ENCODE peak calls at places on chromosomes 13 and 19, in ten cellular contexts. One of them, this sample, is unnamed.

GRCh38 chr19:14480695-14481069 is 5.5 kb upstream of the PTGER1 start:
- DNase-seq in uterus: no peak
- DNase-seq in GM23248: peak; percentile 33
- DNase-seq in aorta: no peak
- DNase-seq in spleen: no peak
- DNase-seq in Panc1: no peak
- DNase-seq in astrocyte: peak; percentile 62
- DNase-seq in psoas muscle: no peak
- DNase-seq in heart left ventricle: no peak
- DNase-seq in PC-9: no peak
- DNase-seq in this sample: no peak

GRCh38 chr13:97116754-97117153 is 105.4 kb upstream of the MBNL2 start:
- DNase-seq in astrocyte: peak; percentile 74
- DNase-seq in aorta: no peak
- DNase-seq in heart left ventricle: no peak
- DNase-seq in GM23248: peak; percentile 69
- DNase-seq in uterus: no peak
- DNase-seq in psoas muscle: no peak
- DNase-seq in PC-9: peak; percentile 56
- DNase-seq in spleen: no peak
- DNase-seq in Panc1: no peak
- DNase-seq in this sample: peak; percentile 28

GRCh38 chr13:93309886-93310520 is 83.4 kb downstream of the GPC6 start:
- DNase-seq in uterus: no peak
- DNase-seq in Panc1: no peak
- DNase-seq in astrocyte: peak; percentile 84
- DNase-seq in spleen: no peak
- DNase-seq in GM23248: peak; percentile 87
- DNase-seq in psoas muscle: no peak
- DNase-seq in heart left ventricle: no peak
- DNase-seq in aorta: no peak
- DNase-seq in PC-9: no peak
- DNase-seq in this sample: no peak

GRCh38 chr13:111034811-111035210 is 80.3 kb upstream of the ARHGEF7 start:
- DNase-seq in uterus: no peak
- DNase-seq in psoas muscle: no peak
- DNase-seq in heart left ventricle: no peak
- DNase-seq in astrocyte: peak; percentile 16
- DNase-seq in aorta: no peak
- DNase-seq in GM23248: peak; percentile 62
- DNase-seq in spleen: no peak
- DNase-seq in PC-9: no peak
- DNase-seq in Panc1: no peak
- DNase-seq in this sample: no peak

GRCh38 chr19:28472843-28473242 is 740.1 kb downstream of the UQCRFS1 start:
- DNase-seq in heart left ventricle: peak; percentile 67
- DNase-seq in PC-9: no peak
- DNase-seq in psoas muscle: no peak
- DNase-seq in astrocyte: no peak
- DNase-seq in spleen: peak; percentile 76
- DNase-seq in Panc1: no peak
- DNase-seq in uterus: no peak
- DNase-seq in aorta: no peak
- DNase-seq in GM23248: peak; percentile 30
- DNase-seq in this sample: peak; percentile 13

GRCh38 chr13:42996584-42996983 is 4.5 kb upstream of the EPSTI1 start:
- DNase-seq in Panc1: peak; percentile 47
- DNase-seq in astrocyte: peak; percentile 77
- DNase-seq in heart left ventricle: no peak
- DNase-seq in PC-9: peak; percentile 93
- DNase-seq in spleen: no peak
- DNase-seq in aorta: no peak
- DNase-seq in GM23248: peak; percentile 92
- DNase-seq in uterus: no peak
- DNase-seq in psoas muscle: no peak
- DNase-seq in this sample: peak; percentile 28

GRCh38 chr13:90838561-90838960 is 508.9 kb upstream of the MIR17HG start:
- DNase-seq in psoas muscle: no peak
- DNase-seq in PC-9: peak; percentile 55
- DNase-seq in heart left ventricle: no peak
- DNase-seq in uterus: no peak
- DNase-seq in Panc1: no peak
- DNase-seq in astrocyte: no peak
- DNase-seq in GM23248: no peak
- DNase-seq in aorta: no peak
- DNase-seq in spleen: no peak
- DNase-seq in this sample: no peak

GRCh38 chr19:6773323-6773931 is 919 bp downstream of the VAV1 start:
- DNase-seq in Panc1: no peak
- DNase-seq in spleen: peak; percentile 93
- DNase-seq in aorta: peak; percentile 77
- DNase-seq in uterus: no peak
- DNase-seq in PC-9: no peak
- DNase-seq in heart left ventricle: peak; percentile 74
- DNase-seq in GM23248: no peak
- DNase-seq in psoas muscle: no peak
- DNase-seq in astrocyte: no peak
- DNase-seq in this sample: no peak

GRCh38 chr19:58009666-58010301 is 7.2 kb upstream of the ZNF606 start:
- DNase-seq in astrocyte: peak; percentile 70
- DNase-seq in heart left ventricle: peak; percentile 94
- DNase-seq in PC-9: no peak
- DNase-seq in uterus: peak; percentile 92
- DNase-seq in spleen: peak; percentile 92
- DNase-seq in GM23248: peak; percentile 89
- DNase-seq in aorta: peak; percentile 90
- DNase-seq in Panc1: no peak
- DNase-seq in psoas muscle: peak; percentile 77
- DNase-seq in this sample: peak; percentile 26

GRCh38 chr19:47157455-47158321 is 27.1 kb downstream of the SAE1 start:
- DNase-seq in Panc1: no peak
- DNase-seq in aorta: no peak
- DNase-seq in spleen: peak; percentile 80
- DNase-seq in astrocyte: peak; percentile 89
- DNase-seq in GM23248: peak; percentile 68
- DNase-seq in heart left ventricle: peak; percentile 66
- DNase-seq in PC-9: peak; percentile 78
- DNase-seq in psoas muscle: peak; percentile 32
- DNase-seq in uterus: no peak
- DNase-seq in this sample: no peak

GRCh38 chr13:77767413-77767812 is 69.9 kb downstream of the SLAIN1 start:
- DNase-seq in GM23248: no peak
- DNase-seq in spleen: no peak
- DNase-seq in heart left ventricle: no peak
- DNase-seq in aorta: no peak
- DNase-seq in uterus: no peak
- DNase-seq in PC-9: no peak
- DNase-seq in psoas muscle: no peak
- DNase-seq in astrocyte: no peak
- DNase-seq in Panc1: no peak
- DNase-seq in this sample: no peak

GRCh38 chr19:33432408-33433170 is 59.1 kb downstream of the CEBPG start:
- DNase-seq in Panc1: no peak
- DNase-seq in uterus: no peak
- DNase-seq in psoas muscle: no peak
- DNase-seq in PC-9: no peak
- DNase-seq in spleen: peak; percentile 46
- DNase-seq in aorta: peak; percentile 48
- DNase-seq in GM23248: no peak
- DNase-seq in astrocyte: no peak
- DNase-seq in heart left ventricle: no peak
- DNase-seq in this sample: no peak

GRCh38 chr19:55700813-55701212 is 25.8 kb downstream of the EPN1 start:
- DNase-seq in Panc1: no peak
- DNase-seq in uterus: no peak
- DNase-seq in aorta: peak; percentile 64
- DNase-seq in heart left ventricle: no peak
- DNase-seq in astrocyte: no peak
- DNase-seq in psoas muscle: no peak
- DNase-seq in PC-9: no peak
- DNase-seq in spleen: peak; percentile 60
- DNase-seq in GM23248: no peak
- DNase-seq in this sample: no peak

GRCh38 chr19:374886-375235 is 30.3 kb upstream of the MIER2 start:
- DNase-seq in spleen: no peak
- DNase-seq in astrocyte: no peak
- DNase-seq in GM23248: no peak
- DNase-seq in PC-9: no peak
- DNase-seq in heart left ventricle: peak; percentile 54
- DNase-seq in psoas muscle: no peak
- DNase-seq in uterus: no peak
- DNase-seq in Panc1: no peak
- DNase-seq in aorta: no peak
- DNase-seq in this sample: no peak
- H3K27me3 ChIP-seq in spleen: peaks cover 63% of the 10 kb centered on the region
- H3K27me3 ChIP-seq in astrocyte: peaks cover 16% of the 10 kb centered on the region
- H3K27me3 ChIP-seq in GM23248: peaks cover 54% of the 10 kb centered on the region
- H3K27me3 ChIP-seq in PC-9: peaks cover 83% of the 10 kb centered on the region
- H3K27me3 ChIP-seq in heart left ventricle: peaks cover 7% of the 10 kb centered on the region
- H3K27me3 ChIP-seq in psoas muscle: peaks cover 14% of the 10 kb centered on the region
- H3K27me3 ChIP-seq in uterus: no peaks in the 10 kb centered on the region
- H3K27me3 ChIP-seq in Panc1: no peaks in the 10 kb centered on the region
- H3K27me3 ChIP-seq in aorta: no peaks in the 10 kb centered on the region
- H3K27me3 ChIP-seq in this sample: no peaks in the 10 kb centered on the region

GRCh38 chr19:43908659-43909058 is 26.4 kb downstream of the ZNF45 start:
- DNase-seq in uterus: no peak
- DNase-seq in astrocyte: no peak
- DNase-seq in psoas muscle: no peak
- DNase-seq in PC-9: no peak
- DNase-seq in aorta: no peak
- DNase-seq in spleen: no peak
- DNase-seq in heart left ventricle: no peak
- DNase-seq in GM23248: no peak
- DNase-seq in Panc1: no peak
- DNase-seq in this sample: no peak

GRCh38 chr19:43906774-43907173 is 28.3 kb downstream of the ZNF45 start:
- DNase-seq in astrocyte: no peak
- DNase-seq in PC-9: no peak
- DNase-seq in psoas muscle: no peak
- DNase-seq in spleen: no peak
- DNase-seq in uterus: no peak
- DNase-seq in heart left ventricle: no peak
- DNase-seq in GM23248: no peak
- DNase-seq in Panc1: no peak
- DNase-seq in aorta: no peak
- DNase-seq in this sample: no peak

GRCh38 chr19:43913383-43913782 is 21.7 kb downstream of the ZNF45 start:
- DNase-seq in heart left ventricle: no peak
- DNase-seq in Panc1: no peak
- DNase-seq in spleen: no peak
- DNase-seq in psoas muscle: no peak
- DNase-seq in GM23248: no peak
- DNase-seq in PC-9: no peak
- DNase-seq in astrocyte: no peak
- DNase-seq in aorta: no peak
- DNase-seq in uterus: no peak
- DNase-seq in this sample: no peak

GRCh38 chr19:43914051-43914450 is 21.0 kb downstream of the ZNF45 start:
- DNase-seq in heart left ventricle: no peak
- DNase-seq in aorta: no peak
- DNase-seq in GM23248: no peak
- DNase-seq in astrocyte: no peak
- DNase-seq in PC-9: no peak
- DNase-seq in uterus: no peak
- DNase-seq in Panc1: no peak
- DNase-seq in spleen: no peak
- DNase-seq in psoas muscle: no peak
- DNase-seq in this sample: no peak

DNA sequence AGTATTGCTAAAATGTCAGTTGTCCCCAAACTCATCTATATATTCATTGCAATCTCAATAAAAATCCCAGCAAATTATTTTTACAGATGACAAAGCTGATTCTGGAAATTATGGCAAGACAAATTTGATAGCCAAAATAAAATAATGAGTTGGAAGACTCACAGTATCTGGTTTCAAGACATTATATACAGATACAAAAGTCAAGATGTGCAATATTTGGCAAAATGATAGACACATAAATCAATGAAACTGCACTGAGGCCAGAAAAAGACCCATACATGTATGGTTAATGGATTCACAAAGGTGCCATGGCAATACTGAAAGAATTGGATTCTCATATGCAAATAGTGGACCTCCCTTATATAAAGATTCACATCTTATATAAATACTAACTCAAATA is 24.2 kb downstream of the ZNF45 start:
- DNase-seq in uterus: no peak
- DNase-seq in GM23248: no peak
- DNase-seq in PC-9: no peak
- DNase-seq in astrocyte: no peak
- DNase-seq in Panc1: no peak
- DNase-seq in heart left ventricle: no peak
- DNase-seq in aorta: no peak
- DNase-seq in psoas muscle: no peak
- DNase-seq in spleen: no peak
- DNase-seq in this sample: no peak
- H3K9me3 ChIP-seq in uterus: peaks cover 79% of the 10 kb centered on the region
- H3K9me3 ChIP-seq in GM23248: peaks cover 5% of the 10 kb centered on the region
- H3K9me3 ChIP-seq in PC-9: peaks cover 54% of the 10 kb centered on the region
- H3K9me3 ChIP-seq in astrocyte: peaks cover 38% of the 10 kb centered on the region
- H3K9me3 ChIP-seq in Panc1: peaks cover 41% of the 10 kb centered on the region
- H3K9me3 ChIP-seq in heart left ventricle: peaks cover 4% of the 10 kb centered on the region
- H3K9me3 ChIP-seq in aorta: peaks cover 34% of the 10 kb centered on the region
- H3K9me3 ChIP-seq in psoas muscle: peaks cover 98% of the 10 kb centered on the region
- H3K9me3 ChIP-seq in spleen: peaks cover 100% of the 10 kb centered on the region
- H3K9me3 ChIP-seq in this sample: peaks cover 43% of the 10 kb centered on the region

GRCh38 chr19:51000426-51000825 is 978 bp downstream of the KLK8 start:
- DNase-seq in PC-9: peak; percentile 48
- DNase-seq in spleen: no peak
- DNase-seq in Panc1: no peak
- DNase-seq in heart left ventricle: no peak
- DNase-seq in GM23248: no peak
- DNase-seq in psoas muscle: no peak
- DNase-seq in astrocyte: no peak
- DNase-seq in aorta: peak; percentile 50
- DNase-seq in uterus: no peak
- DNase-seq in this sample: no peak
- H3K4me3 ChIP-seq in PC-9: peak overlapping the region; percentile 64
- H3K4me3 ChIP-seq in spleen: no peak overlapping the region
- H3K4me3 ChIP-seq in Panc1: no peak overlapping the region
- H3K4me3 ChIP-seq in heart left ventricle: no peak overlapping the region
- H3K4me3 ChIP-seq in GM23248: no peak overlapping the region
- H3K4me3 ChIP-seq in psoas muscle: no peak overlapping the region
- H3K4me3 ChIP-seq in astrocyte: no peak overlapping the region
- H3K4me3 ChIP-seq in aorta: no peak overlapping the region
- H3K4me3 ChIP-seq in uterus: no peak overlapping the region
- H3K4me3 ChIP-seq in this sample: no peak overlapping the region

GRCh38 chr19:17794412-17794730 is 567 bp upstream of the B3GNT3 start:
- DNase-seq in GM23248: no peak
- DNase-seq in Panc1: no peak
- DNase-seq in psoas muscle: no peak
- DNase-seq in astrocyte: no peak
- DNase-seq in uterus: no peak
- DNase-seq in aorta: no peak
- DNase-seq in spleen: no peak
- DNase-seq in heart left ventricle: no peak
- DNase-seq in PC-9: no peak
- DNase-seq in this sample: no peak
- H3K27me3 ChIP-seq in GM23248: peaks cover 28% of the 10 kb centered on the region
- H3K27me3 ChIP-seq in Panc1: no peaks in the 10 kb centered on the region
- H3K27me3 ChIP-seq in psoas muscle: peaks cover 14% of the 10 kb centered on the region
- H3K27me3 ChIP-seq in astrocyte: peaks cover 32% of the 10 kb centered on the region
- H3K27me3 ChIP-seq in uterus: no peaks in the 10 kb centered on the region
- H3K27me3 ChIP-seq in aorta: no peaks in the 10 kb centered on the region
- H3K27me3 ChIP-seq in spleen: peaks cover 53% of the 10 kb centered on the region
- H3K27me3 ChIP-seq in heart left ventricle: peaks cover 31% of the 10 kb centered on the region
- H3K27me3 ChIP-seq in PC-9: no peaks in the 10 kb centered on the region
- H3K27me3 ChIP-seq in this sample: peaks cover 15% of the 10 kb centered on the region

GRCh38 chr19:36115453-36116343 is at the start of gene TBCB:
- DNase-seq in Panc1: peak; percentile 65
- DNase-seq in heart left ventricle: peak; percentile 92
- DNase-seq in GM23248: peak; percentile 61
- DNase-seq in spleen: peak; percentile 96
- DNase-seq in psoas muscle: peak; percentile 86
- DNase-seq in PC-9: no peak
- DNase-seq in astrocyte: peak; percentile 14
- DNase-seq in aorta: peak; percentile 94
- DNase-seq in uterus: no peak
- DNase-seq in this sample: no peak
- H3K9me3 ChIP-seq in Panc1: no peaks in the 10 kb centered on the region
- H3K9me3 ChIP-seq in heart left ventricle: no peaks in the 10 kb centered on the region
- H3K9me3 ChIP-seq in GM23248: no peaks in the 10 kb centered on the region
- H3K9me3 ChIP-seq in spleen: no peaks in the 10 kb centered on the region
- H3K9me3 ChIP-seq in psoas muscle: no peaks in the 10 kb centered on the region
- H3K9me3 ChIP-seq in PC-9: no peaks in the 10 kb centered on the region
- H3K9me3 ChIP-seq in astrocyte: no peaks in the 10 kb centered on the region
- H3K9me3 ChIP-seq in aorta: no peaks in the 10 kb centered on the region
- H3K9me3 ChIP-seq in uterus: no peaks in the 10 kb centered on the region
- H3K9me3 ChIP-seq in this sample: no peaks in the 10 kb centered on the region